ENCODE peak calls at places on chromosome 1, in four cellular contexts. One of them, this sample, is unnamed.

GRCh38 chr1:231108500-231109254 is 53.2 kb upstream of the TRIM67 start:
- DNase-seq in K562: no peak
- DNase-seq in A549: no peak
- DNase-seq in WTC11: no peak
- DNase-seq in this sample: no peak

GRCh38 chr1:99119193-99119592 is 114.5 kb upstream of the PLPPR5 start:
- DNase-seq in WTC11: no peak
- DNase-seq in A549: no peak
- DNase-seq in K562: no peak
- DNase-seq in this sample: no peak

GRCh38 chr1:30749691-30750583 is 7.6 kb downstream of the LAPTM5 start:
- DNase-seq in WTC11: no peak
- DNase-seq in K562: no peak
- DNase-seq in A549: no peak
- DNase-seq in this sample: no peak

GRCh38 chr1:39788758-39789570 is at the start of gene BMP8B:
- DNase-seq in K562: peak
- DNase-seq in A549: peak
- DNase-seq in WTC11: peak
- DNase-seq in this sample: no peak

GRCh38 chr1:206608108-206608698 is 4.1 kb downstream of the EIF2D start:
- DNase-seq in WTC11: peak
- DNase-seq in A549: peak
- DNase-seq in K562: peak
- DNase-seq in this sample: peak

GRCh38 chr1:97907886-97908285 is 12.9 kb downstream of the DPYD start:
- DNase-seq in A549: no peak
- DNase-seq in WTC11: no peak
- DNase-seq in K562: no peak
- DNase-seq in this sample: no peak

GRCh38 chr1:232012773-232013386 is 386.3 kb downstream of the DISC1 start:
- DNase-seq in A549: no peak
- DNase-seq in WTC11: no peak
- DNase-seq in K562: no peak
- DNase-seq in this sample: no peak

GRCh38 chr1:203888807-203889251 is 27.4 kb downstream of the SNRPE start:
- DNase-seq in A549: peak
- DNase-seq in WTC11: no peak
- DNase-seq in K562: no peak
- DNase-seq in this sample: no peak

GRCh38 chr1:245301162-245301580 is 146.4 kb downstream of the KIF26B start:
- DNase-seq in K562: no peak
- DNase-seq in WTC11: no peak
- DNase-seq in A549: no peak
- DNase-seq in this sample: no peak

GRCh38 chr1:203268901-203269653 is 36.2 kb upstream of the BTG2 start:
- DNase-seq in A549: peak
- DNase-seq in WTC11: no peak
- DNase-seq in K562: peak
- DNase-seq in this sample: peak

GRCh38 chr1:214548988-214549387 is 2.4 kb downstream of the PTPN14 start:
- DNase-seq in A549: no peak
- DNase-seq in WTC11: no peak
- DNase-seq in K562: no peak
- DNase-seq in this sample: no peak

GRCh38 chr1:154962238-154962678 is 676 bp upstream of the PYGO2 start:
- DNase-seq in K562: no peak
- DNase-seq in WTC11: no peak
- DNase-seq in A549: peak
- DNase-seq in this sample: no peak

GRCh38 chr1:37479255-37480124 is 5.1 kb downstream of the ZC3H12A start:
- DNase-seq in K562: peak
- DNase-seq in A549: peak
- DNase-seq in WTC11: no peak
- DNase-seq in this sample: peak

GRCh38 chr1:110850632-110851031 is 22.3 kb upstream of the CD53 start:
- DNase-seq in K562: no peak
- DNase-seq in WTC11: no peak
- DNase-seq in A549: no peak
- DNase-seq in this sample: no peak

GRCh38 chr1:108712605-108713150 is at the start of gene FNDC7:
- DNase-seq in A549: no peak
- DNase-seq in K562: no peak
- DNase-seq in WTC11: peak
- DNase-seq in this sample: no peak

GRCh38 chr1:100246738-100247137 is 2.9 kb downstream of the DBT start:
- DNase-seq in K562: peak
- DNase-seq in A549: no peak
- DNase-seq in WTC11: no peak
- DNase-seq in this sample: no peak

GRCh38 chr1:87155180-87155579 is 173.5 kb upstream of the LMO4 start:
- DNase-seq in A549: no peak
- DNase-seq in WTC11: no peak
- DNase-seq in K562: no peak
- DNase-seq in this sample: no peak

GRCh38 chr1:247111636-247112478 is 7.7 kb upstream of the ZNF669 start:
- DNase-seq in WTC11: peak
- DNase-seq in K562: peak
- DNase-seq in A549: peak
- DNase-seq in this sample: peak

DNA sequence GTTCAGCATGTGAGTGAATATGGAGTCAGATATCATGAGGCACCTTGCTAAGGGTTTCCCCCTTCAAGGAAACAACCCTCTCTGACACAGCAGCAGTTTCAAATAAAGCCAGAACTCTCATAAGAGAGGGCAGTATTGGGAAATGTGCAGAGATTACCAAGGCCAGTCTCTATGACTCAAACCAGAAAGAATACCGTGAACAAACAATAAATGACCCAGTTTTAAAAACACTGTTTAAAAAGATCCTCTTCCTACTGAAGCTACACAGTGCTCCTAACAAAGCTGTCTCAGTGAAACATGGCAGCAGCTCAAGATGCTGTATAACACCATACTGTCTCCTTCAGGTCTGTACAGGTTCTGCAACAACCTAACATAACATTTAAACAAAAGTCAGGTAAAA is 102.6 kb downstream of the KIAA0319L start:
- DNase-seq in A549: no peak
- DNase-seq in WTC11: no peak
- DNase-seq in K562: no peak
- DNase-seq in this sample: peak
- TF ChIP-seq NR3C1 in A549: no peak
- TF ChIP-seq NR3C1 in WTC11: no peak
- TF ChIP-seq NR3C1 in K562: no peak
- TF ChIP-seq NR3C1 in this sample: no peak

GRCh38 chr1:47564570-47564969 is 126.7 kb downstream of the FOXD2 start:
- DNase-seq in K562: no peak
- DNase-seq in A549: no peak
- DNase-seq in WTC11: peak
- DNase-seq in this sample: no peak
- TF ChIP-seq NR3C1 in K562: no peak
- TF ChIP-seq NR3C1 in A549: no peak
- TF ChIP-seq NR3C1 in WTC11: no peak
- TF ChIP-seq NR3C1 in this sample: no peak

GRCh38 chr1:177960939-177961622 is 8.8 kb downstream of the SEC16B start:
- DNase-seq in WTC11: no peak
- DNase-seq in K562: no peak
- DNase-seq in A549: no peak
- DNase-seq in this sample: no peak

GRCh38 chr1:177954076-177954475 is 15.8 kb downstream of the SEC16B start:
- DNase-seq in A549: no peak
- DNase-seq in K562: no peak
- DNase-seq in WTC11: no peak
- DNase-seq in this sample: no peak

GRCh38 chr1:177958092-177958491 is 11.8 kb downstream of the SEC16B start:
- DNase-seq in WTC11: no peak
- DNase-seq in K562: no peak
- DNase-seq in A549: no peak
- DNase-seq in this sample: no peak

GRCh38 chr1:177964336-177964735 is 5.5 kb downstream of the SEC16B start:
- DNase-seq in A549: no peak
- DNase-seq in K562: no peak
- DNase-seq in WTC11: no peak
- DNase-seq in this sample: no peak

GRCh38 chr1:177959793-177960515 is 9.9 kb downstream of the SEC16B start:
- DNase-seq in K562: no peak
- DNase-seq in WTC11: no peak
- DNase-seq in A549: peak
- DNase-seq in this sample: peak
- TF ChIP-seq NR3C1 in K562: no peak
- TF ChIP-seq NR3C1 in WTC11: no peak
- TF ChIP-seq NR3C1 in A549: no peak
- TF ChIP-seq NR3C1 in this sample: no peak

DNA sequence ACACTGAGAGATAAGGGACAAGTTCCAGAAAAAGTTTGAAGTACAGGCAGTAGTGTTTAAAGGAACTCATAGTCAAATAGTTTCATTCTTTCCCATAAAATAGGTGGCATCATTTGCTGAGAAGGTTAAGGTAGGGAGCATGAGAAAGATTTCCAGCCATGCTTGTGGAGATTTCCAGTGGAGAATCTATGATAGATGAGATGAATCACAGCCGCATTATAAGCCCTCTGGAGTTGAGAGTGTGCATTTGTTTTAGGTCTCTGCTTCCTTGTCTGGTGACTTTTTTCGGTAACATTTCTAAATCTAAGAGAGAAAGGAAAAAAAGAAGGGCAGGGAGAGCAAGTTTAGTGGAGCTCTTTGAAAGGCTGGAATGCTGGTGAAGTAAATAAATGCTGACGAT is 108.7 kb downstream of the DISP1 start:
- DNase-seq in A549: no peak
- DNase-seq in WTC11: no peak
- DNase-seq in K562: no peak
- DNase-seq in this sample: no peak
- TF ChIP-seq NR3C1 in A549: no peak
- TF ChIP-seq NR3C1 in WTC11: no peak
- TF ChIP-seq NR3C1 in K562: no peak
- TF ChIP-seq NR3C1 in this sample: no peak

GRCh38 chr1:160084771-160085321 is 3.5 kb downstream of the KCNJ9 start:
- DNase-seq in A549: no peak
- DNase-seq in WTC11: no peak
- DNase-seq in K562: no peak
- DNase-seq in this sample: no peak

GRCh38 chr1:160082487-160082886 is 1.1 kb downstream of the KCNJ9 start:
- DNase-seq in A549: no peak
- DNase-seq in WTC11: no peak
- DNase-seq in K562: no peak
- DNase-seq in this sample: no peak

GRCh38 chr1:160082926-160083325 is 1.6 kb downstream of the KCNJ9 start:
- DNase-seq in WTC11: no peak
- DNase-seq in A549: no peak
- DNase-seq in K562: no peak
- DNase-seq in this sample: no peak

GRCh38 chr1:160085686-160086089 is 4.3 kb downstream of the KCNJ9 start:
- DNase-seq in K562: peak
- DNase-seq in WTC11: peak
- DNase-seq in A549: peak
- DNase-seq in this sample: peak

DNA sequence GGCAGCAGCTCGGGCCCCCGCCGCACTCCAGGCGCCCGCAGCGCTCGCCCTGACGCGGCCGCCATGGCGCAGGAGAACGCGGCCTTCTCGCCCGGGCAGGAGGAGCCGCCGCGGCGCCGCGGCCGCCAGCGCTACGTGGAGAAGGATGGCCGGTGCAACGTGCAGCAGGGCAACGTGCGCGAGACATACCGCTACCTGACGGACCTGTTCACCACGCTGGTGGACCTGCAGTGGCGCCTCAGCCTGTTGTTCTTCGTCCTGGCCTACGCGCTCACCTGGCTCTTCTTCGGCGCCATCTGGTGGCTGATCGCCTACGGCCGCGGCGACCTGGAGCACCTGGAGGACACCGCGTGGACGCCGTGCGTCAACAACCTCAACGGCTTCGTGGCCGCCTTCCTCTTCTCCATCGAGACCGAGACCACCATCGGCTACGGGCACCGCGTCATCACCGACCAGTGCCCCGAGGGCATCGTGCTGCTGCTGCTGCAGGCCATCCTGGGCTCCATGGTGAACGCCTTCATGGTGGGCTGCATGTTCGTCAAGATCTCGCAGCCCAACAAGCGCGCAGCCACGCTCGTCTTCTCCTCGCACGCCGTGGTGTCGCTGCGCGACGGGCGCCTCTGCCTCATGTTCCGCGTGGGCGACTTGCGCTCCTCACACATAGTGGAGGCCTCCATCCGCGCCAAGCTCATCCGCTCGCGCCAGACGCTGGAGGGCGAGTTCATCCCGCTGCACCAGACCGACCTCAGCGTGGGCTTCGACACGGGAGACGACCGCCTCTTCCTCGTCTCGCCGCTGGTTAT is 2.8 kb downstream of the KCNJ9 start:
- DNase-seq in A549: peak
- DNase-seq in K562: peak
- DNase-seq in WTC11: peak
- DNase-seq in this sample: no peak
- TF ChIP-seq NR3C1 in A549: no peak
- TF ChIP-seq NR3C1 in K562: no peak
- TF ChIP-seq NR3C1 in WTC11: peak
- TF ChIP-seq NR3C1 in this sample: no peak

GRCh38 chr1:195709821-195710220 is 898.4 kb downstream of the KCNT2 start:
- DNase-seq in A549: no peak
- DNase-seq in K562: no peak
- DNase-seq in WTC11: no peak
- DNase-seq in this sample: no peak

GRCh38 chr1:195715652-195716051 is 892.6 kb downstream of the KCNT2 start:
- DNase-seq in K562: no peak
- DNase-seq in WTC11: no peak
- DNase-seq in A549: no peak
- DNase-seq in this sample: no peak

GRCh38 chr1:195717651-195718050 is 890.6 kb downstream of the KCNT2 start:
- DNase-seq in WTC11: no peak
- DNase-seq in K562: no peak
- DNase-seq in A549: peak
- DNase-seq in this sample: no peak

GRCh38 chr1:195714248-195714647 is 894.0 kb downstream of the KCNT2 start:
- DNase-seq in A549: no peak
- DNase-seq in WTC11: no peak
- DNase-seq in K562: no peak
- DNase-seq in this sample: no peak
- TF ChIP-seq NR3C1 in A549: no peak
- TF ChIP-seq NR3C1 in WTC11: no peak
- TF ChIP-seq NR3C1 in K562: no peak
- TF ChIP-seq NR3C1 in this sample: no peak

This sample was measured in HepG2.